ENCODE peak calls at places on chromosomes 12 and 14, in six cellular contexts. R is epithelial cell of esophagus, U is cardiac muscle cell, Q is left lung, D is NCI-H1930, L is T-helper 9 cell. W is an unnamed sample.

GRCh38 chr14:80705241-80705980 is 236.1 kb downstream of the CEP128 start:
- DNase-seq in R (peak; percentile 60), U (no peak), Q (no peak), D (no peak), L (no peak), W (no peak)

GRCh38 chr12:1966561-1967211 is 37.6 kb downstream of the DCP1B start:
- DNase-seq in R (no peak), U (no peak), Q (no peak), D (no peak), L (no peak), W (no peak)

GRCh38 chr12:41205070-41205715 is 17.1 kb downstream of the PDZRN4 start:
- DNase-seq in R (no peak), U (peak; percentile 2), Q (no peak), D (no peak), L (no peak), W (no peak)

GRCh38 chr12:98999569-98999968 is 354.5 kb downstream of the APAF1 start:
- DNase-seq in R (no peak), U (no peak), Q (no peak), D (no peak), L (no peak), W (no peak)

GRCh38 chr12:2179953-2180736 is 127.4 kb downstream of the CACNA1C start:
- DNase-seq in R (peak; percentile 27), U (peak; percentile 94), Q (peak; percentile 52), D (no peak), L (no peak), W (no peak)

GRCh38 chr12:108772247-108772646 is 40.9 kb upstream of the CORO1C start:
- DNase-seq in R (no peak), U (no peak), Q (no peak), D (no peak), L (no peak), W (no peak)

GRCh38 chr14:24404814-24405213 is 6.0 kb downstream of the NYNRIN start:
- DNase-seq in R (no peak), U (no peak), Q (no peak), D (no peak), L (no peak), W (no peak)

GRCh38 chr12:113932411-113933196 is 33.5 kb downstream of the RBM19 start:
- DNase-seq in R (no peak), U (peak; percentile 76), Q (no peak), D (no peak), L (no peak), W (no peak)

GRCh38 chr12:31265722-31266121 is 60.2 kb downstream of the SINHCAF start:
- DNase-seq in R (no peak), U (no peak), Q (no peak), D (no peak), L (no peak), W (no peak)

GRCh38 chr14:85438001-85438400 is 91.9 kb upstream of the FLRT2 start:
- DNase-seq in R (no peak), U (no peak), Q (no peak), D (no peak), L (no peak), W (no peak)

GRCh38 chr14:101444116-101444515 is 117.2 kb upstream of the DIO3 start:
- DNase-seq in R (peak; percentile 4), U (no peak), Q (no peak), D (no peak), L (no peak), W (no peak)

GRCh38 chr12:22860926-22861325 is 236.0 kb downstream of the ETNK1 start:
- DNase-seq in R (peak; percentile 41), U (no peak), Q (no peak), D (no peak), L (no peak), W (no peak)

GRCh38 chr12:24838531-24838950 is 110.4 kb downstream of the BCAT1 start:
- DNase-seq in R (peak; percentile 36), U (peak; percentile 98), Q (no peak), D (no peak), L (no peak), W (no peak)

GRCh38 chr12:2958432-2959193 is 584 bp upstream of the TEAD4 start:
- DNase-seq in R (peak; percentile 81), U (peak; percentile 79), Q (peak; percentile 56), D (peak; percentile 66), L (no peak), W (peak; percentile 72)

GRCh38 chr12:4274960-4275868 is 1.7 kb downstream of the CCND2 start:
- DNase-seq in R (peak; percentile 60), U (no peak), Q (no peak), D (no peak), L (no peak), W (no peak)